ENCODE peak calls at places on chromosomes 7 and 10, in four cellular contexts. C is K562, S is HepG2, L is GM12878. F is an unnamed sample.

GRCh38 chr10:92892706-92893054 is 44.4 kb downstream of the EXOC6 start:
- DNase-seq in C (no peak), S (no peak), L (no peak), F (no peak)

GRCh38 chr10:43973801-43974200 is 325.1 kb upstream of the ZNF32 start:
- DNase-seq in C (no peak), S (no peak), L (no peak), F (no peak)

GRCh38 chr10:66837990-66838389 is 87.8 kb upstream of the LRRTM3 start:
- DNase-seq in C (no peak), S (no peak), L (no peak), F (no peak)

GRCh38 chr7:90903856-90904255 is 307.7 kb downstream of the CDK14 start:
- DNase-seq in C (no peak), S (no peak), L (no peak), F (no peak)

GRCh38 chr10:114987995-114988394 is 50.0 kb downstream of the TRUB1 start:
- DNase-seq in C (no peak), S (no peak), L (no peak), F (peak)

GRCh38 chr10:3363316-3364070 is 190.9 kb upstream of the PITRM1 start:
- DNase-seq in C (no peak), S (no peak), L (no peak), F (no peak)

GRCh38 chr10:42640610-42641229 is 2.4 kb upstream of the ZNF33B start:
- DNase-seq in C (no peak), S (no peak), L (no peak), F (no peak)

GRCh38 chr7:604038-604883 is 84.6 kb upstream of the PDGFA start:
- DNase-seq in C (peak), S (no peak), L (peak), F (peak)

GRCh38 chr7:128104109-128104742 is 73.0 kb upstream of the LRRC4 start:
- DNase-seq in C (no peak), S (no peak), L (no peak), F (no peak)

GRCh38 chr7:139936760-139937310 is 107.8 kb downstream of the TBXAS1 start:
- DNase-seq in C (peak), S (peak), L (no peak), F (peak)

GRCh38 chr7:36863901-36864701 is 139.8 kb upstream of the AOAH start:
- DNase-seq in C (no peak), S (peak), L (no peak), F (peak)

GRCh38 chr10:95759233-95759826 is 3.4 kb downstream of the ENTPD1 start:
- DNase-seq in C (no peak), S (no peak), L (no peak), F (peak)

GRCh38 chr10:112844681-112845080 is 105.4 kb upstream of the TCF7L2 start:
- DNase-seq in C (no peak), S (no peak), L (no peak), F (no peak)

GRCh38 chr10:95445837-95446347 is 115.3 kb downstream of the SORBS1 start:
- DNase-seq in C (peak), S (peak), L (no peak), F (peak)

GRCh38 chr10:14325325-14325955 is 5.3 kb downstream of the FRMD4A start:
- DNase-seq in C (peak), S (peak), L (no peak), F (peak)

GRCh38 chr7:78081888-78082287 is 283.3 kb downstream of the PHTF2 start:
- DNase-seq in C (no peak), S (no peak), L (no peak), F (no peak)

GRCh38 chr7:5421626-5422323 is 1.9 kb downstream of the TNRC18 start:
- DNase-seq in C (peak), S (peak), L (no peak), F (peak)

GRCh38 chr7:134645935-134646334 is 718 bp upstream of the BPGM start:
- DNase-seq in C (peak), S (no peak), L (no peak), F (no peak)

GRCh38 chr7:134502463-134502862 is 24.9 kb upstream of the AKR1B10 start:
- DNase-seq in C (no peak), S (no peak), L (no peak), F (no peak)

GRCh38 chr10:11181996-11182395 is 164.3 kb downstream of the CELF2 start:
- DNase-seq in C (no peak), S (no peak), L (no peak), F (no peak)

GRCh38 chr7:75039166-75039565 is 34.4 kb downstream of the RCC1L start:
- DNase-seq in C (no peak), S (no peak), L (no peak), F (peak)

GRCh38 chr10:131749767-131750142 is 151.1 kb upstream of the PPP2R2D start:
- DNase-seq in C (no peak), S (no peak), L (no peak), F (no peak)
- TF ChIP-seq MYC in C (no peak), S (no peak), L (no peak), F (no peak)

DNA sequence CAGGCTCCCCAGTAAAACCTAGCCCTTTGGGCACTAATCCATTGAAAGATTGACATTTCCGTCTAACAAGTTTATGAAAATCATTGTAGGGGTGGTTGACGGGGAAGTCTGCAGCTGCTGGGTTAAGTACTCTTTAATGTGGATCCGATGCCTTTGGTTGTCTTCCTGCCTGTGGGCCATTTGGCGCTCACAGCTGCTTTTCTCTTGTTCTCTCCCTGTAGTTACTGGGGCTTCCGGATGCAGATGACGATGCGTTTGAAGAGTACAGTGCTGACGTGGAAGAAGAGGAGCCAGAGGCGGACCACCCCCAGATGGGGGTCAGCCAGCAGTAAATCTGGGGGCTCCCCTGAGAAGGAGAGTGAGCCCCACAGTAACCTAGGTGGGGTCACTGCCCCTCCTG is 22.4 kb downstream of the MTURN start:
- DNase-seq in C (no peak), S (no peak), L (no peak), F (no peak)
- H3K9ac ChIP-seq in C (no peak), S (no peak), L (no peak), F (no peak)

DNA sequence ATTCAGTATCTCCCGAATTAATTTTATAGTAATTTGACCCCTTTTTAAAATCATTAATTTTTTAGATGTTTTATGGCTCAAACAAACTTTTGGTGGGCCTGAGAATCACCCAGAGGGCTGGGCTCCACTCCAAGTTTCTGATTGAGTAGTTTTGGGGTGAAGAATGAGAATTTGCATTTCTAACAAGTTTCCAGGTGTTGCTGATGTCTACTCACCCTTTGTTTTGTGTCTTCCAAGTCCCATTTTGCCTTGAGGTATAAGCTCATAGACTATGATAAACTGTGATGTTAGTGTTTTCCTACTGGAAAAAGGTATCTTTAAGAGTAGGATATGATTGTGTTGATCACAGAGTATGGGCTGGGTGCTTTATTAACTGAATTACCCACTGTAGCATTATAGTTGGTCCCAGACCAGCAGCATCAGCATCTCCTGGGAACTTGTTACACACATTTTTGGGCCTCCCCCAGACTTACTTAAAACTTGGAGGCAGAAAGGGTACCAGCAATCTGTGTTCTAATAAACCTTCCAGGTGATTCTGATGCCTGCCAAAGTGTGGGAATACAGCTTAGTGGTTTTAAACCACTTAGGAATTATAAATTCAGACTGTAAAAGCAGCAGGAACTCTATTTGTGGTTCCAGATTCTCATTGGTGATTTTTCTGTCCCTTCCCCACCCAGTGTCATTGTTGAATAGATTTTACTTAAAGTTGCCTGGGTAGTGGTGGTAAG is 19.1 kb downstream of the ZNRF2 start:
- DNase-seq in C (no peak), S (no peak), L (no peak), F (no peak)
- TF ChIP-seq POLR2AphosphoS5 in C (no peak), S (no peak), L (no peak), F (no peak)

GRCh38 chr7:85178531-85179298 is 8.1 kb downstream of the SEMA3D start:
- DNase-seq in C (no peak), S (no peak), L (no peak), F (no peak)

GRCh38 chr7:85172530-85172941 is 14.3 kb downstream of the SEMA3D start:
- DNase-seq in C (no peak), S (no peak), L (no peak), F (peak)

GRCh38 chr7:85175217-85175616 is 11.6 kb downstream of the SEMA3D start:
- DNase-seq in C (no peak), S (no peak), L (no peak), F (no peak)

GRCh38 chr7:85176197-85176596 is 10.7 kb downstream of the SEMA3D start:
- DNase-seq in C (no peak), S (no peak), L (no peak), F (peak)

DNA sequence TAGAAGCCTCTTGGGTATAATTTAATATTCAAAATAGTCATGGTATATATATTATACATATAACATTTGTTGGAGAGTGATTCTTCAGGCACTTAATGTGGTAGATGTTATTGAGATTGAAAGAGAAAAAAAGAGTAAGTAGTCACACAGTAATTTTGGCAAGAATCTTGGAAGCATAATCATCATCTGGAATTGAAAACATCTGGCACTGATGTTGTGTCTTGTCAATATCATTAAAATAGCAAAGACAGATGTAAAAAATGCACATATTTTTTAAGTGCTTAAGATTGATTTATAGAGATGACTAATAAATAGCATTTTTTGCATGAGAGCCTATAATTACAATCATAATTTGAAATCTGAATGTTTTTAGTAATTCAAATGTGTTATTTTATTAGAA is 9.5 kb downstream of the SEMA3D start:
- DNase-seq in C (no peak), S (no peak), L (no peak), F (no peak)
- TF ChIP-seq MYC in C (no peak), S (no peak), L (no peak), F (no peak)

DNA sequence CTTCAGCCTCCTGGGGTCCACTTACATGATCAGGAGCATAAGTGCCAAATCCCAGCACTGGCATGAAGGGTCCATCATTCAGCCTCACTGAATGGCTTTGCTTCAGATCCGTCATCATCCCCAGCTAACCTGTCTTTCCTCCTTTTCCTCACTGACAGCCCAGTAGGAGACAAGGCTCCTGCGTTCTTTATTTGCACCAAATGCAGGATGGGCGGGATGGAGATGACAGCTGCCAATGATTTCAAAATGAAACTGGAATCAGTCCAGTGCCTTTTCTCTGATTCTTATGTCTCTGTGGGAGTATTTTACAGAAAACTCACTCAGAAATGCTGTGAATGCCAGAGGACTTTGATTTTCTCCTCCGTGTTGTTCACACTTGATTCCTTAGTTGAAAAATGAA is at the start of gene AKR1C8:
- DNase-seq in C (no peak), S (no peak), L (no peak), F (no peak)
- H3K9ac ChIP-seq in C (no peak), S (no peak), L (no peak), F (no peak)

GRCh38 chr7:30740417-30741181 is 11.3 kb upstream of the INMT start:
- DNase-seq in C (peak), S (peak), L (no peak), F (peak)

GRCh38 chr7:30741289-30741688 is 10.6 kb upstream of the INMT start:
- DNase-seq in C (no peak), S (no peak), L (no peak), F (no peak)

GRCh38 chr7:30744075-30744417 is 7.9 kb upstream of the INMT start:
- DNase-seq in C (no peak), S (no peak), L (no peak), F (no peak)

GRCh38 chr7:30743371-30744074 is 8.4 kb upstream of the INMT start:
- DNase-seq in C (peak), S (no peak), L (no peak), F (no peak)

GRCh38 chr7:30745251-30745650 is 6.7 kb upstream of the INMT start:
- DNase-seq in C (no peak), S (no peak), L (no peak), F (no peak)
- TF ChIP-seq POLR2AphosphoS5 in C (no peak), S (no peak), L (no peak), F (no peak)

GRCh38 chr7:47453093-47454056 is 128.5 kb downstream of the TNS3 start:
- DNase-seq in C (no peak), S (no peak), L (no peak), F (peak)
- TF ChIP-seq MYC in C (no peak), S (no peak), L (no peak), F (no peak)